ENCODE peak calls at places on chromosomes 7 and 10, in eight cellular contexts. H is nephron progenitor cell, K is IMR-90, B is fibroblast of the aortic adventitia, G is H9, V is choroid plexus epithelial cell, Z is GM13977, O is endothelial cell. U is an unnamed sample.

GRCh38 chr10:129774082-129774735 is 189.9 kb downstream of the EBF3 start:
- DNase-seq in G (peak; percentile 12), O (no peak), K (no peak), H (no peak), Z (no peak), V (no peak), B (no peak), U (no peak)

GRCh38 chr7:158680754-158681153 is 23.9 kb downstream of the NCAPG2 start:
- DNase-seq in O (no peak), G (no peak), Z (no peak), H (no peak), K (no peak), B (no peak), V (no peak), U (no peak)

GRCh38 chr7:30912986-30913671 is 1.5 kb downstream of the AQP1 start:
- DNase-seq in K (no peak), O (no peak), B (no peak), G (no peak), V (no peak), Z (no peak), H (no peak), U (no peak)

GRCh38 chr7:17677408-17677807 is 262.9 kb downstream of the SNX13 start:
- DNase-seq in V (peak; percentile 52), K (peak; percentile 75), H (no peak), B (peak; percentile 73), O (no peak), G (no peak), Z (no peak), U (peak; percentile 60)

GRCh38 chr7:27677912-27678612 is 15.4 kb upstream of the HIBADH start:
- DNase-seq in G (no peak), B (peak; percentile 94), Z (no peak), V (peak; percentile 94), H (no peak), K (peak; percentile 96), O (no peak), U (peak; percentile 92)

GRCh38 chr10:102745157-102745556 is 1.4 kb downstream of the WBP1L start:
- DNase-seq in O (no peak), K (no peak), Z (no peak), V (no peak), H (no peak), B (peak; percentile 35), G (no peak), U (no peak)

GRCh38 chr10:56973766-56974165 is 612.7 kb upstream of the ZWINT start:
- DNase-seq in G (no peak), B (no peak), H (no peak), K (no peak), Z (no peak), O (no peak), V (no peak), U (no peak)

GRCh38 chr10:99579971-99580370 is 40.3 kb downstream of the SLC25A28 start:
- DNase-seq in K (no peak), B (no peak), G (no peak), O (no peak), H (no peak), Z (no peak), V (no peak), U (no peak)

GRCh38 chr7:121401896-121402295 is 5.8 kb upstream of the FAM3C start:
- DNase-seq in Z (no peak), K (no peak), H (no peak), G (no peak), V (no peak), O (no peak), B (peak; percentile 15), U (peak; percentile 42)

GRCh38 chr10:99435986-99436633 is 5.7 kb upstream of the GOT1 start:
- DNase-seq in O (peak; percentile 21), V (peak; percentile 73), H (peak; percentile 12), K (peak; percentile 59), B (peak; percentile 59), Z (peak; percentile 19), G (no peak), U (peak; percentile 63)

GRCh38 chr10:89078729-89079672 is 88.4 kb downstream of the FAS start:
- DNase-seq in B (peak; percentile 13), H (no peak), O (no peak), G (no peak), Z (no peak), V (peak; percentile 61), K (no peak), U (no peak)

GRCh38 chr7:149692056-149692455 is 81.3 kb downstream of the ZNF467 start:
- DNase-seq in K (no peak), Z (no peak), O (no peak), B (no peak), H (no peak), G (no peak), V (no peak), U (no peak)

GRCh38 chr7:75623390-75624133 is 115.2 kb downstream of the HIP1 start:
- DNase-seq in H (no peak), B (no peak), K (peak; percentile 11), Z (no peak), V (no peak), G (no peak), O (peak; percentile 10), U (peak; percentile 16)

GRCh38 chr10:77673086-77673485 is 35.5 kb upstream of the KCNMA1 start:
- DNase-seq in O (no peak), Z (no peak), G (no peak), V (no peak), K (peak; percentile 10), B (no peak), H (no peak), U (no peak)

GRCh38 chr10:79379512-79380124 is 32.3 kb downstream of the PPIF start:
- DNase-seq in G (peak; percentile 22), H (no peak), Z (no peak), V (no peak), O (no peak), K (no peak), B (peak; percentile 52), U (no peak)

DNA sequence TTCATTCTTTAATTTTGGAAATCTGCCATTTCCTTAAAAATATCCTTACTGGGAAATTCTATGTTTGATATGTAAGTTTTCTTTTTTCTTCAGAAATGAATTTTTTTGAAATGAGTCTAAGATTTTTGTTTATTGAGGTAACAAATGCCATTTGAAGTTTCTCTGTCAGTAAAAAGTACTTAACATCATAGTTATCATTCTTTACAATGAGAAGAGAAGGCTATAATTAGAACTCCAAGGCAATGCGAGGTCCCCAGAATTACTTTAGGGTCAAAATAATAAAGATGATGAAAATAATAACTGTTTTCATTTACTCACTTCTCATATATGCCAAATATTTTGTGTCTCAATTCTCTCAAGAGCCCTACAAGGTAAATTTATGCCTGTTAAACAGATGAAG is 37.0 kb upstream of the RHOBTB1 start:
- DNase-seq in G (no peak), Z (no peak), V (no peak), K (peak; percentile 6), H (no peak), B (no peak), O (no peak), U (no peak)
- TF ChIP-seq CTCF in G (no peak), Z (no peak), V (no peak), K (no peak), H (no peak), B (no peak), O (no peak), U (no peak)

GRCh38 chr7:99928188-99928587 is 1.2 kb downstream of the GJC3 start:
- DNase-seq in Z (no peak), G (no peak), K (no peak), V (no peak), H (no peak), O (no peak), B (no peak), U (no peak)

GRCh38 chr7:99929730-99930053 is 272 bp upstream of the GJC3 start:
- DNase-seq in H (no peak), B (no peak), K (no peak), V (no peak), Z (no peak), O (no peak), G (no peak), U (no peak)

GRCh38 chr7:99930376-99930775 is 956 bp upstream of the GJC3 start:
- DNase-seq in H (no peak), V (no peak), Z (no peak), K (no peak), G (no peak), B (no peak), O (no peak), U (no peak)

GRCh38 chr7:99927536-99927935 is 1.9 kb downstream of the GJC3 start:
- DNase-seq in K (no peak), G (no peak), Z (no peak), V (no peak), O (no peak), H (no peak), B (no peak), U (no peak)

DNA sequence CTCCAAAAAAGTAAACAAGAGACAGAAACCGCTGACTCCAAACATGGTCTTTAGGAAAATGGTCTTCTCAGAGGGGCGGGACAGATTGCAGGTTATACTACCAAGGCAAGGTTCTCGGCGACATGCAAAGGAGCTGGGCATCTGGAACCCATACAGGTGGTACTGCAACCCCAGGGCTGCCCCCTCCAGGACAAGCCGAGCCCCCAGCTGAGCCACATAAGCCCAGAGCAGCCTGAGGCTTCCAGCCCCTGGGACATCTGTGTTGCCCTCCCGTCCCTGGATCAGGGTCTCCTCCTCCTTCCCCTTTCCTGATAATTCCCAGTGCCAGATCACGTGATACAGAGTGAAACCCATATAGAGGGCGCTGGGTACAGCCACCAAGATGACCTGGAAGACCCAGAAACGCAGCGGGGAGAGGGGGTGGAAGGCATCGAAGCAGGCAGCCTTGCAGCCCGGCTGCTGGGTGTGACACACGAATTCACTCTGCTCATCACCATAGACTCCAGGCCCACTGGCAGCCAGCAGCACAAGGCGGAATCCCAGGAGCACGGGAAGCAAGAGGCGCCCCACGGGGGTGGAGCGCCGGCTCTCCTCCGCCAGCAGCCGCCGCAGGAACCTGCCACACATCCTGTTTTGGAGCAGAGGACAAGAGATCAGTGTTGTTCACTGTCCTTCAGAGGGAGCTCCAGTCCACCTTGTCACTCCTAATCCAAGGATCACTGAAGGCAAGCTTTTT is at the start of gene GJC3:
- DNase-seq in K (peak; percentile 52), Z (peak; percentile 48), V (peak; percentile 66), G (peak; percentile 81), H (peak; percentile 53), O (peak; percentile 61), B (peak; percentile 47), U (peak; percentile 45)
- TF ChIP-seq CTCF in K (peak; percentile 38), Z (peak; percentile 33), V (peak; percentile 46), G (peak; percentile 68), H (peak; percentile 13), O (no peak), B (peak; percentile 45), U (peak; percentile 34)

GRCh38 chr7:65037740-65038678 is 31.5 kb upstream of the ERV3-1 start:
- DNase-seq in H (peak; percentile 93), O (peak; percentile 92), Z (peak; percentile 92), G (peak; percentile 97), K (peak; percentile 88), V (peak; percentile 96), B (peak; percentile 84), U (peak; percentile 94)
- TF ChIP-seq CTCF in H (peak; percentile 23), O (peak; percentile 32), Z (peak; percentile 1), G (peak; percentile 47), K (no peak), V (peak; percentile 8), B (no peak), U (no peak)

DNA sequence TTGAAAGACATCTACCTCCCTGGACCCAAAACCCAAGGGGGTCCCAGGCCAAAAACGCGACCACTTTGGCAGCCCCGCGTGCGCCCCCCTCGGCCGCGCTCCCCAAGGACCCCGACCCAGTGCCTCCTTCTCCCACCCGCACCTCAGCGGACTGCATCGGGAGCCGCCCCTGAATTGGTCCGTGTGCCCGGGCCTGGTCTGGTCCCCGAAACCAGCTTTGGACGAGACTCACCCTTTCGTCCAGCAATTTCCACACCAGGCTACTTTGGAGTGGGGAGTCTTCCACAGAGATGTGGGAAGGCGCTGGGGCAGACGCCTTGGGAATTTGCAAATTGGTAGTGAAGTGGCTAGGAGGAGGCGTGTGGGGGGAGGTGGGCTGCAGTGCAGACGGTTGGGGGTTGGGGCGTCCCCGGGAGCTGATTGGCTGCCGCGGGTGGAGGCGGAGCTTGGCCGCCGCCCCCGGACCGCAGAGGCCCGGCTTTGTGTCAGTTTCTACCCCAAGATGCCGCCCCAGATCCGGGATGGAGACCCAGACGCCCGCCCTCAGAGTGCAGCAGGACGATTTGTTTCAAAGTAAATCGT is 16.9 kb downstream of the TCAF1 start:
- DNase-seq in V (peak; percentile 84), O (peak; percentile 62), Z (peak; percentile 89), B (peak; percentile 64), K (peak; percentile 72), H (peak; percentile 80), G (peak; percentile 90), U (peak; percentile 66)
- TF ChIP-seq CTCF in V (no peak), O (no peak), Z (no peak), B (no peak), K (no peak), H (no peak), G (no peak), U (no peak)